ENCODE peak calls at places on chromosome 15, in four cellular contexts. One of them, this sample, is unnamed.

GRCh38 chr15:64749167-64749566 is 26.2 kb downstream of the RBPMS2 start:
- DNase-seq in K562: no peak
- DNase-seq in H1: no peak
- DNase-seq in GM12878: no peak
- DNase-seq in this sample: no peak

GRCh38 chr15:46304320-46304719 is 669.5 kb downstream of the SQOR start:
- DNase-seq in H1: peak
- DNase-seq in GM12878: no peak
- DNase-seq in K562: peak
- DNase-seq in this sample: no peak

GRCh38 chr15:86115138-86115801 is 35.6 kb downstream of the AGBL1 start:
- DNase-seq in K562: no peak
- DNase-seq in GM12878: no peak
- DNase-seq in H1: no peak
- DNase-seq in this sample: no peak

GRCh38 chr15:31304736-31305365 is 21.8 kb upstream of the KLF13 start:
- DNase-seq in K562: no peak
- DNase-seq in H1: peak
- DNase-seq in GM12878: no peak
- DNase-seq in this sample: no peak

GRCh38 chr15:85048430-85048829 is 66.8 kb downstream of the PDE8A start:
- DNase-seq in H1: no peak
- DNase-seq in GM12878: no peak
- DNase-seq in K562: no peak
- DNase-seq in this sample: no peak

GRCh38 chr15:83278191-83278590 is 6.3 kb downstream of the BNC1 start:
- DNase-seq in K562: no peak
- DNase-seq in GM12878: no peak
- DNase-seq in H1: no peak
- DNase-seq in this sample: no peak

GRCh38 chr15:44489464-44489863 is 47.5 kb upstream of the EIF3J start:
- DNase-seq in K562: no peak
- DNase-seq in GM12878: no peak
- DNase-seq in H1: no peak
- DNase-seq in this sample: peak

GRCh38 chr15:77076325-77076915 is 5.5 kb upstream of the TSPAN3 start:
- DNase-seq in H1: no peak
- DNase-seq in K562: no peak
- DNase-seq in GM12878: no peak
- DNase-seq in this sample: no peak

GRCh38 chr15:42133892-42134502 is 22.4 kb downstream of the PLA2G4F start:
- DNase-seq in H1: peak
- DNase-seq in K562: peak
- DNase-seq in GM12878: no peak
- DNase-seq in this sample: peak

GRCh38 chr15:31970007-31970406 is 60.3 kb upstream of the CHRNA7 start:
- DNase-seq in H1: no peak
- DNase-seq in K562: no peak
- DNase-seq in GM12878: no peak
- DNase-seq in this sample: no peak

GRCh38 chr15:100889359-100890058 is 9.9 kb downstream of the ALDH1A3 start:
- DNase-seq in GM12878: no peak
- DNase-seq in K562: no peak
- DNase-seq in H1: no peak
- DNase-seq in this sample: no peak

GRCh38 chr15:45734244-45734643 is 99.4 kb downstream of the SQOR start:
- DNase-seq in K562: no peak
- DNase-seq in H1: no peak
- DNase-seq in GM12878: no peak
- DNase-seq in this sample: no peak

GRCh38 chr15:53588773-53589172 is 170.7 kb downstream of the WDR72 start:
- DNase-seq in H1: no peak
- DNase-seq in K562: no peak
- DNase-seq in GM12878: no peak
- DNase-seq in this sample: no peak

GRCh38 chr15:101050647-101051290 is 131.6 kb downstream of the LRRK1 start:
- DNase-seq in H1: peak
- DNase-seq in GM12878: no peak
- DNase-seq in K562: no peak
- DNase-seq in this sample: no peak

GRCh38 chr15:35141743-35142356 is 56.8 kb upstream of the NANOGP8 start:
- DNase-seq in GM12878: no peak
- DNase-seq in K562: no peak
- DNase-seq in H1: no peak
- DNase-seq in this sample: no peak

GRCh38 chr15:25783607-25784131 is 79.5 kb downstream of the ATP10A start:
- DNase-seq in H1: peak
- DNase-seq in K562: peak
- DNase-seq in GM12878: no peak
- DNase-seq in this sample: no peak

GRCh38 chr15:25186906-25187645 is 232.3 kb downstream of the SNRPN start:
- DNase-seq in GM12878: no peak
- DNase-seq in K562: no peak
- DNase-seq in H1: no peak
- DNase-seq in this sample: no peak

GRCh38 chr15:93271871-93272270 is 182.9 kb upstream of the RGMA start:
- DNase-seq in H1: no peak
- DNase-seq in GM12878: no peak
- DNase-seq in K562: no peak
- DNase-seq in this sample: no peak

DNA sequence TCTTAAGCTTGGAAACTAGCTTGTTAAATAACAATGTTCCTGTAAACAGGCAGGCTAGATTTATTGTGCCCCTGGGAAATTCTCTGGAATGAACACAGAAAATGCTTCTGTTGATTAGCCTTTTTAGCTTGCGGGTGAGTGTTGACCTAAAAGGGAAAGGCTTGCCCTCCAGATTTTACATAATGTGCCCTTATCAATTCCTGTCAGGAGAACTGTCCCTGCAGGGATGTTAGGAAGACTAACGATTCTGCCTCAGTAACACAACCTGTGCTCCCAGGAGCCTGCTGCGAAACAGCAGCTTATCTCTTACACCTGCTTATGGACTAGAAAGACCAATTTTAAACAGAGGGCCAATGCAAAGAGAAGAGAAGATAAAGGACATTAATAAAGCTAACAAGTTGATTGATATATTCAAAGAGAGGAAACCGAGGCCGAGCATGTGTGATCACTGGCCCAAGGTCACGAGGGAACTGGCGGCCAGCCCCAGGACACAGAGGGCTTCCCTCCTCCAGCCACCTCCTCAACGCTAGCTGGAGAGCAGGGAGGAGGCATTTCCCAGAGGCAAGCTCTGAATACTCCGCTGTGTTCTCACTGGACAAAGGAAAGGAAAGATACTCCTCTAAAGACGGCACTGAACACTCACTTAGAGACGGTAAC is 48.4 kb upstream of the TJP1 start:
- DNase-seq in GM12878: no peak
- DNase-seq in K562: no peak
- DNase-seq in H1: no peak
- DNase-seq in this sample: no peak
- TF ChIP-seq EGR1 in GM12878: no peak
- TF ChIP-seq EGR1 in K562: no peak
- TF ChIP-seq EGR1 in H1: no peak
- TF ChIP-seq EGR1 in this sample: no peak

DNA sequence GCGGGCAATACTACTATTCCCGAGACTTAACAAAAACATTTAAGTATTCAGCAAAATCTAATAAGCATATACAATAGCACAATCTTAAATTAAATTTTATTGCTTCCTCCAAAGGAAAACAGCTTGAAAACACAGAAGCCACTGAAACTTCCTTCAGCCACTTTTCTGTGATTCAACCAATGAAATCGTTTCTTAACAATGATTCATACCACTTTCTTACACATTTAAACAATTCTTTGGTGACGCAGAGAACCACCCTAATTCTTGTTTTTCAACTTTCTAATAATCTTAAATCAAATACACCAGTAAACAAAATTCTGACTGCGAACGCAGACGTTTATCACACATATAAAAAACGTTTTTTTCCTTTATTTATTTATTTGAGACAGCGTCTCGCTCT is 4.1 kb downstream of the TJP1 start:
- DNase-seq in H1: no peak
- DNase-seq in K562: no peak
- DNase-seq in GM12878: no peak
- DNase-seq in this sample: no peak
- TF ChIP-seq EGR1 in H1: no peak
- TF ChIP-seq EGR1 in K562: no peak
- TF ChIP-seq EGR1 in GM12878: no peak
- TF ChIP-seq EGR1 in this sample: no peak

GRCh38 chr15:55281517-55282227 is 7.9 kb downstream of the RAB27A start:
- DNase-seq in GM12878: no peak
- DNase-seq in H1: no peak
- DNase-seq in K562: no peak
- DNase-seq in this sample: no peak

GRCh38 chr15:55288006-55288717 is 1.5 kb downstream of the RAB27A start:
- DNase-seq in GM12878: no peak
- DNase-seq in K562: no peak
- DNase-seq in H1: no peak
- DNase-seq in this sample: no peak

GRCh38 chr15:55282284-55282833 is 7.3 kb downstream of the RAB27A start:
- DNase-seq in K562: peak
- DNase-seq in GM12878: no peak
- DNase-seq in H1: no peak
- DNase-seq in this sample: no peak

GRCh38 chr15:55283295-55284147 is 6.1 kb downstream of the RAB27A start:
- DNase-seq in H1: no peak
- DNase-seq in GM12878: no peak
- DNase-seq in K562: no peak
- DNase-seq in this sample: no peak

DNA sequence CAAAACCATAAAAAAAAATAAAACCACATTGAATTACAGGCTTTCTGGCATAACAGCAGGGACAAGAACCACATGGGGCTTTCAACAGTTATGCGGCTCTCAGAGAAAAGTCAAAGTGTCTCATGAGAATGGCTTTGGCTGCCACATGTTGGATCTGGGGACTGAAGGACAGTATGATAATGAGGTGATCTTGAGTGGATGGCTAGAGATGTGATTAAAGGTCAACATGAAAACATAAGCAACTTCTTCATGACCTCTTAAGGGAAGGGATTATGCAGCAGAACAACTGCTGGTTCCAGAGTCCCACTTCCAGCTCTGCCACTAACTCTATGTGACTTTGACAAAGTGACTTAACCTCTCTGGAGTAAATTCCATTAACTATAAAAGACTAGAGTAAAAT is 5.2 kb downstream of the RAB27A start:
- DNase-seq in K562: no peak
- DNase-seq in GM12878: no peak
- DNase-seq in H1: no peak
- DNase-seq in this sample: no peak
- TF ChIP-seq EGR1 in K562: no peak
- TF ChIP-seq EGR1 in GM12878: no peak
- TF ChIP-seq EGR1 in H1: no peak
- TF ChIP-seq EGR1 in this sample: no peak

GRCh38 chr15:68220489-68220888 is 9.0 kb downstream of the CLN6 start:
- DNase-seq in H1: no peak
- DNase-seq in K562: no peak
- DNase-seq in GM12878: no peak
- DNase-seq in this sample: no peak
- TF ChIP-seq EGR1 in H1: no peak
- TF ChIP-seq EGR1 in K562: no peak
- TF ChIP-seq EGR1 in GM12878: no peak
- TF ChIP-seq EGR1 in this sample: no peak

GRCh38 chr15:33107950-33108349 is 86.6 kb downstream of the FMN1 start:
- DNase-seq in GM12878: no peak
- DNase-seq in K562: no peak
- DNase-seq in H1: no peak
- DNase-seq in this sample: no peak

GRCh38 chr15:33108518-33108917 is 86.0 kb downstream of the FMN1 start:
- DNase-seq in GM12878: no peak
- DNase-seq in K562: no peak
- DNase-seq in H1: no peak
- DNase-seq in this sample: no peak

GRCh38 chr15:33101036-33101435 is 93.5 kb downstream of the FMN1 start:
- DNase-seq in H1: no peak
- DNase-seq in K562: no peak
- DNase-seq in GM12878: no peak
- DNase-seq in this sample: no peak

GRCh38 chr15:33100314-33100713 is 94.2 kb downstream of the FMN1 start:
- DNase-seq in K562: no peak
- DNase-seq in GM12878: no peak
- DNase-seq in H1: no peak
- DNase-seq in this sample: no peak

DNA sequence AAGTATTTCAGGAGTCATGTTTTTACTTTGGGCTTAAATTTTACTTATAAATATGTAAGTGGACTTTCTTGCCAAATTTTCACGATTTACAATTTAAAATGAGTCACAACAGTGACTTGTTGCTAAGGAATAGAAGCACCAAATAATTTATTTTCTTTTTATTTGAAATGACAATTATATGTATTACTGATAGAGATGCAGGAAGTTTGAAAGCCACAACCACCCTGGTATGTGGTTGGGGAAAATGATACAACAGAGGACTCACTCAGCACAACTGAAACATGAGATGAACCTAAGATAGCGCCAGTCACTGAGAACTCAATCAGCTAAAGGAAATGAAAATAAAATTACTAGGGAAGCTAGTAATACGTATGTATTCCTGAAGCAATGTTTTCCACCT is 90.2 kb downstream of the FMN1 start:
- DNase-seq in GM12878: no peak
- DNase-seq in K562: no peak
- DNase-seq in H1: no peak
- DNase-seq in this sample: peak
- TF ChIP-seq EGR1 in GM12878: no peak
- TF ChIP-seq EGR1 in K562: no peak
- TF ChIP-seq EGR1 in H1: no peak
- TF ChIP-seq EGR1 in this sample: no peak

GRCh38 chr15:70151008-70151407 is 53.3 kb upstream of the TLE3 start:
- DNase-seq in H1: no peak
- DNase-seq in K562: no peak
- DNase-seq in GM12878: no peak
- DNase-seq in this sample: no peak

GRCh38 chr15:70151441-70151840 is 53.7 kb upstream of the TLE3 start:
- DNase-seq in H1: no peak
- DNase-seq in K562: no peak
- DNase-seq in GM12878: no peak
- DNase-seq in this sample: no peak

GRCh38 chr15:70150405-70150747 is 52.7 kb upstream of the TLE3 start:
- DNase-seq in GM12878: no peak
- DNase-seq in H1: no peak
- DNase-seq in K562: no peak
- DNase-seq in this sample: no peak

GRCh38 chr15:70153948-70154439 is 56.3 kb upstream of the TLE3 start:
- DNase-seq in K562: no peak
- DNase-seq in H1: no peak
- DNase-seq in GM12878: no peak
- DNase-seq in this sample: no peak

GRCh38 chr15:70152070-70152480 is 54.4 kb upstream of the TLE3 start:
- DNase-seq in GM12878: no peak
- DNase-seq in H1: no peak
- DNase-seq in K562: no peak
- DNase-seq in this sample: no peak
- TF ChIP-seq EGR1 in GM12878: no peak
- TF ChIP-seq EGR1 in H1: no peak
- TF ChIP-seq EGR1 in K562: no peak
- TF ChIP-seq EGR1 in this sample: no peak

GRCh38 chr15:72156928-72157327 is 38.7 kb downstream of the SENP8 start:
- DNase-seq in GM12878: no peak
- DNase-seq in K562: no peak
- DNase-seq in H1: no peak
- DNase-seq in this sample: no peak
- TF ChIP-seq EGR1 in GM12878: no peak
- TF ChIP-seq EGR1 in K562: no peak
- TF ChIP-seq EGR1 in H1: no peak
- TF ChIP-seq EGR1 in this sample: no peak

GRCh38 chr15:95944193-95944592 is 386.3 kb upstream of the NR2F2 start:
- DNase-seq in GM12878: no peak
- DNase-seq in H1: no peak
- DNase-seq in K562: no peak
- DNase-seq in this sample: no peak
- TF ChIP-seq EGR1 in GM12878: no peak
- TF ChIP-seq EGR1 in H1: no peak
- TF ChIP-seq EGR1 in K562: no peak
- TF ChIP-seq EGR1 in this sample: no peak

This sample was measured in HCT116.